ENCODE peak calls at places on chromosomes 6 and 20, in four cellular contexts. X, D, I and W are unnamed samples. For H3K27me3, the result is how much of the 10 kb centered on the place peaks cover.

GRCh38 chr20:3652646-3653596 is 10.3 kb downstream of the GFRA4 start:
- DNase-seq in X (no peak), D (no peak), I (no peak), W (no peak)

GRCh38 chr6:132675749-132676148 is 16.8 kb upstream of the TAAR1 start:
- DNase-seq in X (no peak), D (no peak), I (no peak), W (no peak)

GRCh38 chr6:39029156-39030011 is 19.2 kb upstream of the GLP1R start:
- DNase-seq in X (peak), D (no peak), I (peak), W (no peak)

GRCh38 chr6:44217332-44218143 is 812 bp downstream of the MYMX start:
- DNase-seq in X (no peak), D (no peak), I (no peak), W (no peak)

GRCh38 chr6:72524011-72524645 is 97.7 kb upstream of the KCNQ5 start:
- DNase-seq in X (no peak), D (no peak), I (no peak), W (no peak)

GRCh38 chr20:47258745-47259695 is 97.5 kb downstream of the ZMYND8 start:
- DNase-seq in X (no peak), D (no peak), I (peak), W (peak)

GRCh38 chr6:105781248-105781647 is 304.9 kb upstream of the PRDM1 start:
- DNase-seq in X (no peak), D (peak), I (no peak), W (no peak)

GRCh38 chr6:121506761-121507754 is 71.6 kb downstream of the GJA1 start:
- DNase-seq in X (no peak), D (no peak), I (no peak), W (no peak)

GRCh38 chr6:159174263-159174974 is 5.2 kb downstream of the FNDC1 start:
- DNase-seq in X (peak), D (no peak), I (peak), W (no peak)

GRCh38 chr6:169157474-169158181 is 96.0 kb downstream of the THBS2 start:
- DNase-seq in X (no peak), D (no peak), I (no peak), W (no peak)

GRCh38 chr6:108750801-108751200 is 97.4 kb upstream of the ARMC2 start:
- DNase-seq in X (no peak), D (no peak), I (no peak), W (no peak)

GRCh38 chr20:23125625-23126191 is 39.6 kb upstream of the CD93 start:
- DNase-seq in X (no peak), D (no peak), I (peak), W (no peak)

GRCh38 chr6:109221543-109222195 is 126.4 kb downstream of the CEP57L1 start:
- DNase-seq in X (no peak), D (no peak), I (peak), W (no peak)

GRCh38 chr6:12275084-12275483 is 15.1 kb upstream of the EDN1 start:
- DNase-seq in X (no peak), D (no peak), I (no peak), W (no peak)

GRCh38 chr6:45949256-45949655 is 66.4 kb downstream of the CLIC5 start:
- DNase-seq in X (no peak), D (no peak), I (no peak), W (no peak)

GRCh38 chr6:72525821-72526550 is 95.9 kb upstream of the KCNQ5 start:
- DNase-seq in X (no peak), D (no peak), I (no peak), W (no peak)

GRCh38 chr6:112470396-112470795 is 123.3 kb downstream of the RFPL4B start:
- DNase-seq in X (no peak), D (no peak), I (no peak), W (no peak)

GRCh38 chr20:34595377-34596184 is 37.1 kb downstream of the MAP1LC3A start:
- DNase-seq in X (no peak), D (no peak), I (no peak), W (no peak)
- H3K4me3 ChIP-seq in X (no peak), D (no peak), I (no peak), W (no peak)

DNA sequence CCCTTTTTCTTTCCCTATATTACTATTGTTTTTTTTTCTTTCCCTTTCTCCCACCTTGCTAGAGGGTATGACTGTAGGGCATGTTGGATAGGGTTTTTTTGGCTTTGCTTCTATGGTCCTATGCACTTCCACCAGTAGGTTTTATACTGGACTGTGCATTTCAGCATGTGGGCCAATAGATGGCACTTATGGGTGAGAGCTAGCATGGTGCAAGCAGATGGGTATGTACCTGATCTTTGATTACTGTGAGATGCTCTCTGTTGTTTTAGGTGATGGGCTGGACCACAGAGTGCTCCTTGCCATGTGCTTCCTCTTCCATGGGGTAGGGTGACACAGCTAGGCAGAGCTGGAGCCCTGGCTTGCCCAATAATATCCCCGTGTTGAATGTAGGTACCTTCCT is 128.5 kb upstream of the CHD6 start:
- DNase-seq in X (no peak), D (no peak), I (no peak), W (no peak)
- TF ChIP-seq CTCF in X (no peak), D (no peak), I (no peak), W (no peak)

GRCh38 chr20:62224113-62224855 is 4.2 kb upstream of the HRH3 start:
- DNase-seq in X (no peak), D (no peak), I (no peak), W (no peak)
- H3K27me3 ChIP-seq in X (under half), D (under half), I (under half), W (half or more)

GRCh38 chr20:49186535-49187329 is 1.4 kb downstream of the STAU1 start:
- DNase-seq in X (peak), D (peak), I (peak), W (peak)
- H3K4me3 ChIP-seq in X (peak), D (peak), I (peak), W (peak)

DNA sequence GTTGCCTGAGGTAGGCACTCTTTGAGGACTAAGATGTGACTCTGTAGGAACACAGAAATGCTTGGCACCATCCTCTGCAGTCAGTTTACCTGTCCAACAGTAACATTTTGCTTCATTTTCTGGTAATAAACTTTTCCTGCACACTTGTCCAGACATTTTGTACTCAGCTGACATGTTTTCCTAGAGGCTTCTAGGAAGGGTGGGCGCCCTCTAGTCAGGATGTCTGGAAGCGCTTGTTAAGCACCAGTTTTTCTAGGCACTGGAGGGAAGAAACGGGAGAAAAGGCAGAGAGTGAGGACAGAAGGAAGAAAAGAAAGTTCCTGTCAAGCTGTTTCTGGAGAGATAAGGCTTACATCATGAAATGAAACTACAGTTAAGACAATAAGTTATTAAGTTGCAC is 42.5 kb upstream of the TNFRSF21 start:
- DNase-seq in X (no peak), D (no peak), I (no peak), W (no peak)
- TF ChIP-seq CTCF in X (peak), D (no peak), I (no peak), W (peak)

DNA sequence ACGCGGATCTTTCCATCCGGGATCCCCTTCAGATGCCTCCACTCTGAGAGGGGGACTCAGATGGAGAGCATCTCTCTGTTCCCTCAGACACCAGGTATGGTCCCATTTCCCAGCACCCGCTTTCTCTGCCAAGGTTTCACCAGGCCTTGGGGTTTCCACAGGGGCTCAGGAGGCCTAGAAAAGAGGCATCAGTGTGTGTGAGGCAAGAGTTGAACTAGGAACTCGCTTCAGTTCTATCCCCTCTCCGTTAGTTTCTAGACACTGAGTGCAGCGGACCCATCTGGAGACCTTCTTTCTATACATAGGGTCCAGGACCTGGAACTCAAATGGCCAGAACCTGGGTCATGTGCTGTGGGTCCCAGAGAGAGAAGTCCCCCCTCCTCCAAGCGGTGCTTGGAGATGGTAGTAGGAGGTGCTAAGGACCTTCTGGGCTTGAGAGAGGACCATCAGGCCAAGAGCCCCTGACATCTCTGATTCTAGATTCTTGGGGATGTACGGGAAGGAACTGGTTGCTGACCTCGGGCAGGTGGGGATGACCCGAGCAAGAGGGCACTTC is 2.1 kb downstream of the SLC12A5 start:
- DNase-seq in X (no peak), D (no peak), I (no peak), W (no peak)
- H3K27me3 ChIP-seq in X (under half), D (under half), I (under half), W (half or more)